ENCODE peak calls at places on chromosomes 6 and 20, in five cellular contexts. T is activated naive CD8-positive, alpha-beta T cell treated with anti-CD3 and anti-CD28 coated beads, Interleukin-2, amount 50 U/mL, for 24 hours; F is T-helper 9 cell; I is RKO; A is PC-9. B is an unnamed sample.

GRCh38 chr6:2385584-2385983 is 140.2 kb upstream of the GMDS start:
- DNase-seq in T (no peak), F (no peak), I (no peak), A (no peak), B (peak)

GRCh38 chr20:52047811-52048302 is 143.7 kb downstream of the ZFP64 start:
- DNase-seq in T (peak), F (no peak), I (no peak), A (no peak), B (no peak)

GRCh38 chr6:126188271-126188909 is 151.5 kb upstream of the CENPW start:
- DNase-seq in T (no peak), F (no peak), I (no peak), A (no peak), B (no peak)

GRCh38 chr20:6580486-6580885 is 187.0 kb upstream of the BMP2 start:
- DNase-seq in T (no peak), F (no peak), I (no peak), A (no peak), B (no peak)

GRCh38 chr6:94478178-94479140 is 1059.1 kb upstream of the EPHA7 start:
- DNase-seq in T (no peak), F (no peak), I (no peak), A (no peak), B (no peak)

GRCh38 chr6:100084301-100085161 is 90.5 kb upstream of the MCHR2 start:
- DNase-seq in T (no peak), F (no peak), I (no peak), A (no peak), B (peak)

GRCh38 chr20:22807646-22808045 is 223.3 kb upstream of the FOXA2 start:
- DNase-seq in T (no peak), F (no peak), I (no peak), A (no peak), B (no peak)

GRCh38 chr6:131367206-131367873 is 205.7 kb upstream of the ARG1 start:
- DNase-seq in T (no peak), F (no peak), I (no peak), A (no peak), B (no peak)

GRCh38 chr20:17925300-17925939 is 43.2 kb downstream of the SNX5 start:
- DNase-seq in T (no peak), F (no peak), I (no peak), A (no peak), B (no peak)

GRCh38 chr20:23492292-23492691 is 1.4 kb downstream of the CST8 start:
- DNase-seq in T (peak), F (no peak), I (no peak), A (no peak), B (no peak)

GRCh38 chr6:136586295-136586694 is 36.1 kb upstream of the MAP7 start:
- DNase-seq in T (no peak), F (no peak), I (peak), A (no peak), B (peak)

GRCh38 chr20:58542411-58543095 is 27.4 kb upstream of the APCDD1L start:
- DNase-seq in T (peak), F (no peak), I (no peak), A (peak), B (no peak)

GRCh38 chr6:52603000-52603795 is 26.3 kb upstream of the TRAM2 start:
- DNase-seq in T (no peak), F (no peak), I (peak), A (no peak), B (peak)

GRCh38 chr20:6828794-6829423 is 61.4 kb downstream of the BMP2 start:
- DNase-seq in T (peak), F (no peak), I (peak), A (peak), B (peak)

GRCh38 chr6:91268941-91269340 is 682.1 kb upstream of the MAP3K7 start:
- DNase-seq in T (no peak), F (no peak), I (no peak), A (no peak), B (no peak)

GRCh38 chr6:19303381-19303780 is 533.8 kb upstream of the ID4 start:
- DNase-seq in T (no peak), F (no peak), I (no peak), A (no peak), B (no peak)

GRCh38 chr6:125974214-125974866 is 12.0 kb upstream of the TRMT11 start:
- DNase-seq in T (no peak), F (no peak), I (peak), A (no peak), B (no peak)

GRCh38 chr6:35140991-35141720 is at the start of gene TCP11:
- DNase-seq in T (peak), F (no peak), I (no peak), A (no peak), B (no peak)

GRCh38 chr6:129662980-129663431 is 47.0 kb downstream of the ARHGAP18 start:
- DNase-seq in T (no peak), F (no peak), I (no peak), A (no peak), B (no peak)

GRCh38 chr20:20406306-20406705 is 38.4 kb downstream of the INSM1 start:
- DNase-seq in T (no peak), F (no peak), I (no peak), A (no peak), B (no peak)

GRCh38 chr6:160005861-160006540 is 37.1 kb downstream of the IGF2R start:
- DNase-seq in T (no peak), F (no peak), I (no peak), A (no peak), B (no peak)

GRCh38 chr20:24993337-24994185 is 1.0 kb upstream of the APMAP start:
- DNase-seq in T (no peak), F (no peak), I (peak), A (no peak), B (no peak)

GRCh38 chr20:56362833-56363413 is 4.1 kb downstream of the FAM210B start:
- DNase-seq in T (no peak), F (no peak), I (no peak), A (no peak), B (no peak)

GRCh38 chr6:31125586-31126363 is 5.5 kb upstream of the CDSN start:
- DNase-seq in T (no peak), F (no peak), I (no peak), A (no peak), B (peak)

GRCh38 chr6:36350681-36351091 is 14.0 kb upstream of the BNIP5 start:
- DNase-seq in T (no peak), F (no peak), I (no peak), A (peak), B (no peak)

GRCh38 chr20:41173161-41173721 is 35.9 kb downstream of the PLCG1 start:
- DNase-seq in T (peak), F (peak), I (peak), A (peak), B (peak)

GRCh38 chr6:72646604-72647485 is 25.0 kb downstream of the KCNQ5 start:
- DNase-seq in T (no peak), F (no peak), I (peak), A (no peak), B (no peak)

GRCh38 chr6:164208371-164208770 is 793.9 kb downstream of the QKI start:
- DNase-seq in T (no peak), F (no peak), I (no peak), A (no peak), B (no peak)

GRCh38 chr6:110472739-110473138 is 3.7 kb downstream of the SLC22A16 start:
- DNase-seq in T (no peak), F (no peak), I (no peak), A (no peak), B (no peak)

GRCh38 chr6:33955566-33955965 is 151.8 kb upstream of the MLN start:
- DNase-seq in T (no peak), F (no peak), I (no peak), A (no peak), B (no peak)

GRCh38 chr6:27684264-27685211 is 211.6 kb upstream of the ZNF184 start:
- DNase-seq in T (peak), F (peak), I (peak), A (peak), B (no peak)

GRCh38 chr20:47150403-47151152 is 205.9 kb downstream of the ZMYND8 start:
- DNase-seq in T (peak), F (no peak), I (peak), A (peak), B (peak)

GRCh38 chr6:149962461-149963211 is 1.1 kb upstream of the ULBP1 start:
- DNase-seq in T (no peak), F (no peak), I (no peak), A (no peak), B (no peak)

GRCh38 chr6:33413200-33413599 is 2.4 kb downstream of the PHF1 start:
- DNase-seq in T (no peak), F (no peak), I (no peak), A (no peak), B (no peak)

GRCh38 chr20:48725589-48725991 is 102.2 kb downstream of the PREX1 start:
- DNase-seq in T (no peak), F (no peak), I (peak), A (no peak), B (no peak)

GRCh38 chr20:61230-61629 is 26.2 kb upstream of the DEFB125 start:
- DNase-seq in T (no peak), F (no peak), I (no peak), A (no peak), B (no peak)

GRCh38 chr20:44648068-44648467 is 3.4 kb downstream of the ADA start:
- DNase-seq in T (no peak), F (no peak), I (no peak), A (no peak), B (no peak)

GRCh38 chr6:36241728-36242127 is 28.1 kb upstream of the PNPLA1 start:
- DNase-seq in T (peak), F (no peak), I (no peak), A (no peak), B (no peak)